ENCODE peak calls at places on chromosomes 5 and 9, in seven cellular contexts. One of them, this sample, is unnamed.

GRCh38 chr9:110252509-110253139 is 3.7 kb downstream of the TXN start:
- DNase-seq in upper lobe of right lung: no peak
- DNase-seq in cardiac muscle cell: no peak
- DNase-seq in heart right ventricle: no peak
- DNase-seq in mammary epithelial cell: no peak
- DNase-seq in heart left ventricle: no peak
- DNase-seq in body of pancreas: no peak
- DNase-seq in this sample: no peak

GRCh38 chr5:41636605-41637004 is 126.2 kb upstream of the PLCXD3 start:
- DNase-seq in upper lobe of right lung: no peak
- DNase-seq in cardiac muscle cell: peak; percentile 72
- DNase-seq in heart right ventricle: no peak
- DNase-seq in mammary epithelial cell: peak; percentile 10
- DNase-seq in heart left ventricle: no peak
- DNase-seq in body of pancreas: no peak
- DNase-seq in this sample: no peak

GRCh38 chr9:5352637-5353248 is 13.1 kb upstream of the RLN1 start:
- DNase-seq in upper lobe of right lung: no peak
- DNase-seq in cardiac muscle cell: no peak
- DNase-seq in heart right ventricle: no peak
- DNase-seq in mammary epithelial cell: no peak
- DNase-seq in heart left ventricle: no peak
- DNase-seq in body of pancreas: no peak
- DNase-seq in this sample: no peak

GRCh38 chr9:37471942-37472679 is 6.9 kb upstream of the ZBTB5 start:
- DNase-seq in upper lobe of right lung: no peak
- DNase-seq in cardiac muscle cell: peak; percentile 42
- DNase-seq in heart right ventricle: no peak
- DNase-seq in mammary epithelial cell: peak; percentile 87
- DNase-seq in heart left ventricle: no peak
- DNase-seq in body of pancreas: no peak
- DNase-seq in this sample: no peak

GRCh38 chr5:36418172-36418979 is 116.7 kb upstream of the RANBP3L start:
- DNase-seq in upper lobe of right lung: no peak
- DNase-seq in cardiac muscle cell: no peak
- DNase-seq in heart right ventricle: no peak
- DNase-seq in mammary epithelial cell: peak; percentile 91
- DNase-seq in heart left ventricle: no peak
- DNase-seq in body of pancreas: no peak
- DNase-seq in this sample: no peak

GRCh38 chr5:75389430-75389829 is 52.4 kb downstream of the HMGCR start:
- DNase-seq in upper lobe of right lung: no peak
- DNase-seq in cardiac muscle cell: no peak
- DNase-seq in heart right ventricle: no peak
- DNase-seq in mammary epithelial cell: no peak
- DNase-seq in heart left ventricle: no peak
- DNase-seq in body of pancreas: no peak
- DNase-seq in this sample: no peak

GRCh38 chr9:31730398-31730797 is 654.0 kb upstream of the ACO1 start:
- DNase-seq in upper lobe of right lung: no peak
- DNase-seq in cardiac muscle cell: no peak
- DNase-seq in heart right ventricle: no peak
- DNase-seq in mammary epithelial cell: no peak
- DNase-seq in heart left ventricle: no peak
- DNase-seq in body of pancreas: no peak
- DNase-seq in this sample: peak; percentile 68

GRCh38 chr9:77864096-77864889 is 167.3 kb downstream of the GNAQ start:
- DNase-seq in upper lobe of right lung: no peak
- DNase-seq in cardiac muscle cell: no peak
- DNase-seq in heart right ventricle: no peak
- DNase-seq in mammary epithelial cell: no peak
- DNase-seq in heart left ventricle: no peak
- DNase-seq in body of pancreas: no peak
- DNase-seq in this sample: no peak

GRCh38 chr5:150147580-150148407 is 7.9 kb downstream of the PDGFRB start:
- DNase-seq in upper lobe of right lung: no peak
- DNase-seq in cardiac muscle cell: no peak
- DNase-seq in heart right ventricle: peak; percentile 9
- DNase-seq in mammary epithelial cell: no peak
- DNase-seq in heart left ventricle: no peak
- DNase-seq in body of pancreas: no peak
- DNase-seq in this sample: no peak

GRCh38 chr5:180818275-180818674 is 15.7 kb upstream of the MGAT1 start:
- DNase-seq in upper lobe of right lung: no peak
- DNase-seq in cardiac muscle cell: no peak
- DNase-seq in heart right ventricle: no peak
- DNase-seq in mammary epithelial cell: no peak
- DNase-seq in heart left ventricle: peak; percentile 13
- DNase-seq in body of pancreas: no peak
- DNase-seq in this sample: no peak

GRCh38 chr5:1801954-1802295 is 718 bp downstream of the NDUFS6 start:
- DNase-seq in upper lobe of right lung: no peak
- DNase-seq in cardiac muscle cell: peak; percentile 48
- DNase-seq in heart right ventricle: no peak
- DNase-seq in mammary epithelial cell: no peak
- DNase-seq in heart left ventricle: no peak
- DNase-seq in body of pancreas: no peak
- DNase-seq in this sample: no peak

GRCh38 chr9:22244141-22245011 is 202.2 kb upstream of the DMRTA1 start:
- DNase-seq in upper lobe of right lung: peak; percentile 60
- DNase-seq in cardiac muscle cell: peak; percentile 65
- DNase-seq in heart right ventricle: no peak
- DNase-seq in mammary epithelial cell: peak; percentile 58
- DNase-seq in heart left ventricle: no peak
- DNase-seq in body of pancreas: peak; percentile 18
- DNase-seq in this sample: no peak

GRCh38 chr5:152349683-152350526 is 55.2 kb downstream of the NMUR2 start:
- DNase-seq in upper lobe of right lung: peak; percentile 68
- DNase-seq in cardiac muscle cell: peak; percentile 67
- DNase-seq in heart right ventricle: peak; percentile 28
- DNase-seq in mammary epithelial cell: peak; percentile 24
- DNase-seq in heart left ventricle: peak; percentile 30
- DNase-seq in body of pancreas: peak; percentile 53
- DNase-seq in this sample: peak; percentile 73

GRCh38 chr9:137302176-137303030 is at the start of gene NRARP:
- DNase-seq in upper lobe of right lung: peak; percentile 94
- DNase-seq in cardiac muscle cell: peak; percentile 95
- DNase-seq in heart right ventricle: peak; percentile 92
- DNase-seq in mammary epithelial cell: peak; percentile 76
- DNase-seq in heart left ventricle: peak; percentile 92
- DNase-seq in body of pancreas: peak; percentile 92
- DNase-seq in this sample: peak; percentile 91

GRCh38 chr9:137136261-137136925 is 2.6 kb upstream of the GRIN1 start:
- DNase-seq in upper lobe of right lung: peak; percentile 62
- DNase-seq in cardiac muscle cell: no peak
- DNase-seq in heart right ventricle: no peak
- DNase-seq in mammary epithelial cell: no peak
- DNase-seq in heart left ventricle: no peak
- DNase-seq in body of pancreas: no peak
- DNase-seq in this sample: no peak

GRCh38 chr9:113361304-113362018 is 12.1 kb downstream of the BSPRY start:
- DNase-seq in upper lobe of right lung: no peak
- DNase-seq in cardiac muscle cell: no peak
- DNase-seq in heart right ventricle: no peak
- DNase-seq in mammary epithelial cell: no peak
- DNase-seq in heart left ventricle: no peak
- DNase-seq in body of pancreas: no peak
- DNase-seq in this sample: no peak

GRCh38 chr5:173954671-173955605 is 34.0 kb upstream of the C5orf47 start:
- DNase-seq in upper lobe of right lung: no peak
- DNase-seq in cardiac muscle cell: peak; percentile 59
- DNase-seq in heart right ventricle: no peak
- DNase-seq in mammary epithelial cell: no peak
- DNase-seq in heart left ventricle: no peak
- DNase-seq in body of pancreas: peak; percentile 61
- DNase-seq in this sample: no peak

GRCh38 chr5:1511651-1512540 is 11.9 kb downstream of the LPCAT1 start:
- DNase-seq in upper lobe of right lung: peak; percentile 66
- DNase-seq in cardiac muscle cell: no peak
- DNase-seq in heart right ventricle: peak; percentile 9
- DNase-seq in mammary epithelial cell: peak; percentile 47
- DNase-seq in heart left ventricle: peak; percentile 17
- DNase-seq in body of pancreas: peak; percentile 7
- DNase-seq in this sample: peak; percentile 66

GRCh38 chr5:60366489-60366888 is 333.5 kb downstream of the DEPDC1B start:
- DNase-seq in upper lobe of right lung: no peak
- DNase-seq in cardiac muscle cell: no peak
- DNase-seq in heart right ventricle: peak; percentile 10
- DNase-seq in mammary epithelial cell: no peak
- DNase-seq in heart left ventricle: no peak
- DNase-seq in body of pancreas: no peak
- DNase-seq in this sample: peak; percentile 62

DNA sequence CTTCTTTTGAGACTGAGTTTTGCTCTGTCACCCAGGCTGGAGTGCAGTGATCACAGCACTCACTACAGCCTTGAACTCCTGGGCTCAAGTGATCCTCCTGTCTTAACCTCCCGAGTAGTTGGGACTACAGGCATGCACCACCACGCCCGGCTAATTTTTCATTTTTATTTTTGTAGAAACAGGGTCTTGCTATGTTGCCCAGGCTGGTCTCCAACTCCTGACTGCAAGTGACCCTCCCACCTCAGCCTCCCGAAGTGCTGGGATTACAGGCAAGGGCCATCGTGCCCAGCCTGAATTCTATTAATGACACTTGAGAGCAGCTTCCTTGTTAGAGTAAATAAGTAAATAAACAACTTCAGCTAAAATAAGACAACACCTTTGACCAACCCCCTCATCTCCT is 12.3 kb downstream of the ROR2 start:
- DNase-seq in upper lobe of right lung: no peak
- DNase-seq in cardiac muscle cell: no peak
- DNase-seq in heart right ventricle: no peak
- DNase-seq in mammary epithelial cell: no peak
- DNase-seq in heart left ventricle: no peak
- DNase-seq in body of pancreas: no peak
- DNase-seq in this sample: no peak
- H3K4me1 ChIP-seq in upper lobe of right lung: no peaks in the 10 kb centered on the region
- H3K4me1 ChIP-seq in cardiac muscle cell: peaks cover 9% of the 10 kb centered on the region
- H3K4me1 ChIP-seq in heart right ventricle: no peaks in the 10 kb centered on the region
- H3K4me1 ChIP-seq in mammary epithelial cell: no peaks in the 10 kb centered on the region
- H3K4me1 ChIP-seq in heart left ventricle: no peaks in the 10 kb centered on the region
- H3K4me1 ChIP-seq in body of pancreas: no peaks in the 10 kb centered on the region
- H3K4me1 ChIP-seq in this sample: no peaks in the 10 kb centered on the region

GRCh38 chr5:169778622-169779596 is 141.8 kb downstream of the DOCK2 start:
- DNase-seq in upper lobe of right lung: no peak
- DNase-seq in cardiac muscle cell: no peak
- DNase-seq in heart right ventricle: no peak
- DNase-seq in mammary epithelial cell: no peak
- DNase-seq in heart left ventricle: no peak
- DNase-seq in body of pancreas: no peak
- DNase-seq in this sample: no peak
- H3K27me3 ChIP-seq in upper lobe of right lung: no peaks in the 10 kb centered on the region
- H3K27me3 ChIP-seq in cardiac muscle cell: no peaks in the 10 kb centered on the region
- H3K27me3 ChIP-seq in heart right ventricle: no peaks in the 10 kb centered on the region
- H3K27me3 ChIP-seq in mammary epithelial cell: no peaks in the 10 kb centered on the region
- H3K27me3 ChIP-seq in heart left ventricle: no peaks in the 10 kb centered on the region
- H3K27me3 ChIP-seq in body of pancreas: no peaks in the 10 kb centered on the region
- H3K27me3 ChIP-seq in this sample: no peaks in the 10 kb centered on the region

GRCh38 chr9:91188719-91189590 is 172.8 kb downstream of the AUH start:
- DNase-seq in upper lobe of right lung: no peak
- DNase-seq in cardiac muscle cell: no peak
- DNase-seq in heart right ventricle: no peak
- DNase-seq in mammary epithelial cell: no peak
- DNase-seq in heart left ventricle: no peak
- DNase-seq in body of pancreas: no peak
- DNase-seq in this sample: no peak

GRCh38 chr9:91185193-91185886 is 176.4 kb downstream of the AUH start:
- DNase-seq in upper lobe of right lung: no peak
- DNase-seq in cardiac muscle cell: no peak
- DNase-seq in heart right ventricle: no peak
- DNase-seq in mammary epithelial cell: no peak
- DNase-seq in heart left ventricle: no peak
- DNase-seq in body of pancreas: no peak
- DNase-seq in this sample: no peak

GRCh38 chr9:91187311-91187964 is 174.3 kb downstream of the AUH start:
- DNase-seq in upper lobe of right lung: no peak
- DNase-seq in cardiac muscle cell: no peak
- DNase-seq in heart right ventricle: no peak
- DNase-seq in mammary epithelial cell: no peak
- DNase-seq in heart left ventricle: no peak
- DNase-seq in body of pancreas: no peak
- DNase-seq in this sample: no peak

GRCh38 chr9:91187965-91188344 is 173.8 kb downstream of the AUH start:
- DNase-seq in upper lobe of right lung: no peak
- DNase-seq in cardiac muscle cell: no peak
- DNase-seq in heart right ventricle: no peak
- DNase-seq in mammary epithelial cell: peak; percentile 27
- DNase-seq in heart left ventricle: no peak
- DNase-seq in body of pancreas: no peak
- DNase-seq in this sample: peak; percentile 81

DNA sequence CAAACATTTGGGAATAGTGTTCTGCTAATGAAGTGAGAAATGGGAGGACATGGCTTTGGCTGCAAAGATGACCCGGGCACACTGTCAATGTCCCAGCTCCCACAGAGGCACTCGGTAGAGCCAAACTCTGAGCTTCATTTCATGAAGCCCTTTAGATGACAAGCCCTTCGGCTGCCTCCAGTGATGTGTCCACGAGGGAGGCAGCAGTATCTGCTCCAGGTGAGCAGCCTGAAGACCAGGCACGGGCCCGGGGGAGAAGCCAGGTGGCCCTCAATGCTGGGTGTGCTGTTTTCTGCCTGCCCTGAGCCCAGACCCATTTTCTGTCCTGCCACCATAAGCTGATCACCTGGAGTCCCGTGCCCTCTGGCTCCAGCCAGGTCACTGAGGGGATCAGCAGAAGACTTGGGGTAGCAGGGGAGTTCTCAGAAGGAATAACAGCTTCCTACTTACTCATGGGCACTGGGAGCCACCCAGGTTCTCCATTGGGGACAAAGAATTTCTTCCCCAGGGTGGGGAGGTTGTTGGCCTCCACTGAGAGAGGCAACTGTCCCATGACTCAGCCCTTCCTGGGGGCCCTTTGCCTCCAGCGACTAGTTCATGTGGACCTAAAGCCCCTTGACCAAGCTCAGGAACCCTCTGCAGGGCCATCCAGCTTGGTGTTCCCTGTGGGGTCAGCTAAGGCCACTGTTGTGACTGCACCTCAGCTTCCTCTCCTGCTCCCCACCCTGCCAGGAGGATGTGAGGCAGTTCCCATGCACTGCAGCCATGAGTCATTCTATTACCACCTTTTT is 175.2 kb downstream of the AUH start:
- DNase-seq in upper lobe of right lung: no peak
- DNase-seq in cardiac muscle cell: no peak
- DNase-seq in heart right ventricle: no peak
- DNase-seq in mammary epithelial cell: peak; percentile 49
- DNase-seq in heart left ventricle: no peak
- DNase-seq in body of pancreas: no peak
- DNase-seq in this sample: no peak
- H3K4me3 ChIP-seq in upper lobe of right lung: no peak overlapping the region
- H3K4me3 ChIP-seq in cardiac muscle cell: no peak overlapping the region
- H3K4me3 ChIP-seq in heart right ventricle: no peak overlapping the region
- H3K4me3 ChIP-seq in mammary epithelial cell: no peak overlapping the region
- H3K4me3 ChIP-seq in heart left ventricle: no peak overlapping the region
- H3K4me3 ChIP-seq in body of pancreas: no peak overlapping the region
- H3K4me3 ChIP-seq in this sample: no peak overlapping the region

DNA sequence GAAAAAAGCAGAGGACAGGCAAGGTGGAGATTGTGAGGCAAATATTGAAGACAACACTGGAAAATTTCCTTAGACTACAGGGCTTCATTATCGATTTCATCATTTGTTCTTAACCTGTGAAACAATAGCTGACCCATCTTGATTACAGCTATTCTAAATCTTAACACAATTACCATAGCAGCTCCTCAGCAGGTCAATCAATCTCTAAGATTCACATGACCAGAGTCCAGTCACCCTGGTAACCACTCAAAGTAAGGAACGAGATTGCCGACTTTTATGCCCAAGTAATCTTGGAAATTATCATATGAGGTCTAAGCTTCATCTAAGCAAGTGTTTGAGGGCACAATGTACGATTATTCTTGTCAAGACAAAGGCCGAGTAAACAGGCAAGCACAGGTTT is 93.8 kb downstream of the TTC39B start:
- DNase-seq in upper lobe of right lung: no peak
- DNase-seq in cardiac muscle cell: no peak
- DNase-seq in heart right ventricle: no peak
- DNase-seq in mammary epithelial cell: no peak
- DNase-seq in heart left ventricle: no peak
- DNase-seq in body of pancreas: no peak
- DNase-seq in this sample: no peak
- H3K4me1 ChIP-seq in upper lobe of right lung: peaks cover 4% of the 10 kb centered on the region
- H3K4me1 ChIP-seq in cardiac muscle cell: no peaks in the 10 kb centered on the region
- H3K4me1 ChIP-seq in heart right ventricle: peaks cover 7% of the 10 kb centered on the region
- H3K4me1 ChIP-seq in mammary epithelial cell: peaks cover 5% of the 10 kb centered on the region
- H3K4me1 ChIP-seq in heart left ventricle: peaks cover 12% of the 10 kb centered on the region
- H3K4me1 ChIP-seq in body of pancreas: peaks cover 3% of the 10 kb centered on the region
- H3K4me1 ChIP-seq in this sample: peaks cover 7% of the 10 kb centered on the region

This sample was measured in aorta.